ENCODE peak calls at places on chromosome 1, in five cellular contexts. T is cardiac fibroblast, J is AG04449, L is HFF-Myc, R is mesenchymal stem cell. C is an unnamed sample.

GRCh38 chr1:226640737-226641136 is 92.2 kb downstream of the STUM start:
- DNase-seq in J (no peak), L (no peak), T (no peak), R (no peak), C (no peak)

GRCh38 chr1:115198938-115199337 is 109.6 kb upstream of the TSPAN2 start:
- DNase-seq in R (no peak), T (peak; percentile 34), J (no peak), L (peak; percentile 96), C (no peak)

GRCh38 chr1:210298936-210299335 is 29.8 kb upstream of the HHAT start:
- DNase-seq in L (no peak), J (no peak), T (no peak), R (peak; percentile 26), C (no peak)

GRCh38 chr1:226895644-226896043 is 25.2 kb downstream of the PSEN2 start:
- DNase-seq in L (no peak), R (no peak), T (no peak), J (no peak), C (no peak)

GRCh38 chr1:28518000-28518744 is 12.3 kb downstream of the RCC1 start:
- DNase-seq in R (peak; percentile 89), L (no peak), J (no peak), T (peak; percentile 87), C (peak; percentile 57)

GRCh38 chr1:172398193-172398592 is 22.3 kb upstream of the C1orf105 start:
- DNase-seq in T (peak; percentile 45), L (no peak), J (no peak), R (peak; percentile 23), C (peak; percentile 40)

GRCh38 chr1:115112496-115113375 is 23.4 kb upstream of the TSPAN2 start:
- DNase-seq in J (no peak), T (peak; percentile 30), R (peak; percentile 22), L (no peak), C (no peak)

GRCh38 chr1:93344484-93344883 is 1.2 kb upstream of the DR1 start:
- DNase-seq in T (no peak), L (no peak), J (no peak), R (no peak), C (no peak)

GRCh38 chr1:4937876-4938534 is 283.6 kb downstream of the AJAP1 start:
- DNase-seq in T (no peak), J (no peak), R (no peak), L (no peak), C (no peak)

GRCh38 chr1:198867182-198867581 is 228.3 kb downstream of the PTPRC start:
- DNase-seq in L (no peak), T (no peak), R (no peak), J (no peak), C (no peak)
- H3K4me3 ChIP-seq in L (no peak overlapping the region), T (no peak overlapping the region), R (no peak overlapping the region), J (no peak overlapping the region), C (no peak overlapping the region)

GRCh38 chr1:206505702-206506375 is 1.5 kb upstream of the RASSF5 start:
- DNase-seq in L (no peak), R (peak; percentile 47), J (no peak), T (peak; percentile 58), C (no peak)
- H3K4me3 ChIP-seq in L (no peak overlapping the region), R (no peak overlapping the region), J (no peak overlapping the region), T (no peak overlapping the region), C (no peak overlapping the region)

GRCh38 chr1:150352883-150353282 is 11.1 kb upstream of the RPRD2 start:
- DNase-seq in L (no peak), T (no peak), J (no peak), R (no peak), C (no peak)
- H3K4me3 ChIP-seq in L (no peak overlapping the region), T (no peak overlapping the region), J (no peak overlapping the region), R (no peak overlapping the region), C (no peak overlapping the region)

DNA sequence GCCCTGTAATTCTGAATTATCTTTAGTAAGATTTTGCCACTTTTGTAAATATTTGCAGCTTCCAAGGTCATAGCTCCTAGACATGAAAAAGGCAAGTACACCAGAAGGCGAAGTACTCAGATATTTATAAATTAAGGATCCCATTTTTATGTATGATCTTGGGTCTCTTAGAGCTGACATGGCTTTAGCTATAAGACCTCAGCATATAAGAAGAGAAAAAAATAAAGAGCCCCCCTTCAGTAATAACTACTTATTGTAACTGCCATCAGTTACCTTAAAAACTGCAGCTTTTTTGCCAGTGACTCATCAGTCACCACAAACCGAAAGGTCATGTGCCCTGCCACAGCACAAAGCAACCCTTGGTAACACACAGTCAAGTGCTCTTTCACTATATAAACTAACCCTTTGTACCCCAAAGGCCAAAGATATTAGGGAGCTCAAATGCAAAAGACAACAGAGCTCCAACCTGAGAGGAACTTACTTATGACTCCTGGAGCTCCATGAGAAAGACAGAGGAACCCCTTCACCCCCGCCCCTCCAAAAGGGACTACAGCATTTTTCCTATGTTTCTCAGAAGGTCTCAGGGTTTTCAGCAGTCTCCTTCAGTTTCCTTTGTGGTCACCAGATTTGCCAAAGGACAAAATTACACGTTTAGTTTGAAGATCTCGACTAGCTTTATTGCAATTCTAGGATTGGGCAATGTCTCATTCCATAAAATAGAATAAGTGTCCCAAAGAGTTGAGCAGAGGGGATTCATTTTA is 219.8 kb upstream of the DUSP10 start:
- DNase-seq in J (no peak), R (peak; percentile 82), T (peak; percentile 61), L (peak; percentile 17), C (peak; percentile 18)
- H3K4me3 ChIP-seq in J (no peak overlapping the region), R (no peak overlapping the region), T (no peak overlapping the region), L (no peak overlapping the region), C (no peak overlapping the region)

GRCh38 chr1:23693599-23693998 is 2.0 kb downstream of the RPL11 start:
- DNase-seq in R (no peak), T (no peak), J (no peak), L (no peak), C (no peak)
- H3K4me3 ChIP-seq in R (peak overlapping the region; percentile 100), T (peak overlapping the region; percentile 12), J (peak overlapping the region; percentile 2), L (peak overlapping the region; percentile 88), C (peak overlapping the region; percentile 97)